ENCODE peak calls at places on chromosomes 2 and 18, in five cellular contexts. D is IMR-90, H is dorsolateral prefrontal cortex, S is endothelial cell, M is H54. R is an unnamed sample.

GRCh38 chr18:56034954-56035353 is 447.0 kb upstream of the TCF4 start:
- DNase-seq in S (no peak), M (no peak), H (no peak), D (no peak), R (no peak)

GRCh38 chr2:12716250-12717190 is at the start of gene TRIB2:
- DNase-seq in M (peak), H (peak), S (peak), D (peak), R (peak)

GRCh38 chr2:177748360-177748759 is 324.2 kb downstream of the PDE11A start:
- DNase-seq in D (no peak), H (no peak), M (no peak), S (no peak), R (no peak)

GRCh38 chr18:27687351-27687979 is 489.5 kb downstream of the CDH2 start:
- DNase-seq in H (no peak), M (no peak), D (no peak), S (no peak), R (no peak)

GRCh38 chr2:70301344-70302194 is at the start of gene FAM136A:
- DNase-seq in M (peak), D (peak), S (peak), H (peak), R (peak)

GRCh38 chr2:203535784-203536590 is 886 bp upstream of the RAPH1 start:
- DNase-seq in H (no peak), M (no peak), S (no peak), D (peak), R (no peak)

GRCh38 chr2:138846216-138846821 is 66.1 kb upstream of the NXPH2 start:
- DNase-seq in D (peak), S (no peak), M (peak), H (no peak), R (peak)

GRCh38 chr2:1742680-1743395 is 1.5 kb downstream of the PXDN start:
- DNase-seq in M (no peak), D (peak), S (peak), H (peak), R (no peak)

GRCh38 chr2:173161040-173161439 is 85.4 kb downstream of the MAP3K20 start:
- DNase-seq in H (no peak), S (no peak), M (no peak), D (peak), R (no peak)

GRCh38 chr18:79518683-79519128 is 123.0 kb downstream of the NFATC1 start:
- DNase-seq in D (no peak), M (no peak), S (peak), H (no peak), R (no peak)

R was measured in HuH-7.